ENCODE peak calls at places on chromosomes 4 and X, in nine cellular contexts. M is mesenteric fat pad; D is T1000; J is effector CD4-positive, alpha-beta T cell; Q is AG20443; Z is activated gamma-delta T cell treated with Interleukin-2 at 50 U/mL for 16 hours; O is CD4-positive, alpha-beta T cell; F is sigmoid colon; W is fibroblast of mammary gland. K is an unnamed sample.
A peak's percentile ranks its signal among the peaks of the same experiment; 100 is the strongest.

GRCh38 chrX:67917412-67918010 is 373.7 kb downstream of the AR start:
- DNase-seq in W (no peak), F (no peak), J (no peak), Z (no peak), O (no peak), Q (no peak), D (no peak), M (no peak), K (no peak)

GRCh38 chr4:110371016-110371795 is 104.7 kb upstream of the ENPEP start:
- DNase-seq in Q (no peak), O (no peak), J (no peak), F (no peak), D (no peak), W (no peak), M (no peak), Z (no peak), K (peak; percentile 6)

GRCh38 chrX:111100191-111100590 is 4.2 kb downstream of the PAK3 start:
- DNase-seq in O (no peak), Q (peak; percentile 72), Z (no peak), D (no peak), F (no peak), M (no peak), J (peak; percentile 13), W (peak; percentile 41), K (peak; percentile 65)

GRCh38 chr4:139142097-139142496 is 34.9 kb downstream of the ELF2 start:
- DNase-seq in Z (no peak), W (no peak), Q (no peak), D (no peak), O (no peak), J (no peak), F (no peak), M (no peak), K (peak; percentile 71)

GRCh38 chrX:136159615-136160025 is 12.3 kb downstream of the FHL1 start:
- DNase-seq in O (no peak), W (no peak), M (no peak), Q (no peak), D (no peak), J (no peak), Z (no peak), F (peak; percentile 70), K (no peak)

GRCh38 chr4:84258905-84259830 is 239.9 kb downstream of the NKX6-1 start:
- DNase-seq in M (no peak), Q (peak; percentile 13), O (no peak), D (no peak), W (peak; percentile 42), J (no peak), F (no peak), Z (no peak), K (peak; percentile 14)

GRCh38 chrX:154603438-154604430 is 15.3 kb downstream of the CTAG1B start:
- DNase-seq in Z (no peak), O (no peak), D (no peak), F (no peak), J (no peak), W (peak; percentile 58), M (peak; percentile 77), Q (peak; percentile 37), K (peak; percentile 96)

GRCh38 chr4:56976878-56977320 is 507 bp downstream of the NOA1 start:
- DNase-seq in M (no peak), Z (peak; percentile 31), J (peak; percentile 44), O (peak; percentile 29), D (no peak), Q (peak; percentile 55), F (peak; percentile 71), W (no peak), K (no peak)

GRCh38 chr4:73208376-73208775 is 50.2 kb downstream of the ANKRD17 start:
- DNase-seq in W (peak; percentile 75), Q (peak; percentile 42), F (no peak), M (no peak), D (no peak), J (no peak), Z (no peak), O (no peak), K (peak; percentile 62)

GRCh38 chr4:142801966-142802365 is 44.1 kb downstream of the INPP4B start:
- DNase-seq in O (no peak), F (no peak), D (no peak), M (no peak), Q (no peak), W (no peak), Z (no peak), J (no peak), K (peak; percentile 15)

GRCh38 chrX:104195489-104196084 is 29.3 kb downstream of the FAM199X start:
- DNase-seq in D (no peak), F (no peak), Q (peak; percentile 10), M (no peak), O (no peak), J (no peak), Z (no peak), W (peak; percentile 45), K (peak; percentile 46)

GRCh38 chr4:67684839-67685531 is 16.0 kb downstream of the UBA6 start:
- DNase-seq in W (peak; percentile 54), O (no peak), Z (no peak), F (no peak), Q (peak; percentile 21), M (no peak), J (no peak), D (no peak), K (peak; percentile 56)

GRCh38 chr4:100880012-100880411 is 362.2 kb upstream of the EMCN start:
- DNase-seq in D (no peak), M (no peak), J (no peak), W (no peak), Z (no peak), Q (no peak), F (no peak), O (no peak), K (no peak)

GRCh38 chr4:87078987-87079469 is 141.4 kb downstream of the KLHL8 start:
- DNase-seq in F (peak; percentile 81), M (no peak), D (no peak), Z (no peak), O (no peak), J (no peak), Q (peak; percentile 78), W (peak; percentile 72), K (no peak)

GRCh38 chr4:184588893-184589292 is 60.4 kb downstream of the CASP3 start:
- DNase-seq in Q (no peak), W (peak; percentile 31), D (no peak), J (no peak), Z (no peak), M (no peak), O (no peak), F (no peak), K (peak; percentile 5)